ENCODE peak calls at places on chromosomes 12 and 14, in six cellular contexts. U is stimulated activated CD8-positive, alpha-beta memory T cell treated with anti-CD3 and anti-CD28 coated beads, Interleukin-4, amount 100 ng/mL, for 1 hour; Z is Calu3; G is activated T-cell treated with anti-CD3 and anti-CD28 coated beads for 48 hours; O is stomach; M is adrenal gland. W is an unnamed sample.

GRCh38 chr12:132537049-132537448 is 47.1 kb downstream of the FBRSL1 start:
- DNase-seq in Z (no peak), M (no peak), G (no peak), O (no peak), U (no peak), W (no peak)

GRCh38 chr12:113470871-113471618 is 626 bp downstream of the LHX5 start:
- DNase-seq in U (no peak), M (no peak), O (no peak), Z (no peak), G (no peak), W (peak)

GRCh38 chr14:22226381-22226780 is 362.6 kb downstream of the DAD1 start:
- DNase-seq in O (no peak), U (no peak), Z (peak), M (no peak), G (no peak), W (no peak)

GRCh38 chr12:14430394-14430986 is 65.0 kb downstream of the ATF7IP start:
- DNase-seq in U (no peak), M (no peak), Z (no peak), G (no peak), O (no peak), W (no peak)

GRCh38 chr14:91317381-91318313 is 73.1 kb upstream of the GPR68 start:
- DNase-seq in O (peak), G (peak), Z (peak), M (peak), U (peak), W (no peak)

GRCh38 chr12:132477009-132477702 is 12.8 kb upstream of the FBRSL1 start:
- DNase-seq in O (no peak), G (no peak), U (no peak), M (no peak), Z (no peak), W (no peak)

GRCh38 chr14:32635103-32635719 is 303.5 kb upstream of the NPAS3 start:
- DNase-seq in M (no peak), G (no peak), Z (no peak), O (no peak), U (no peak), W (no peak)

GRCh38 chr12:104478396-104479140 is 21.8 kb downstream of the CHST11 start:
- DNase-seq in O (no peak), G (no peak), Z (no peak), M (no peak), U (no peak), W (no peak)

GRCh38 chr14:72567226-72567625 is 326.7 kb downstream of the DPF3 start:
- DNase-seq in U (no peak), G (no peak), M (no peak), O (no peak), Z (no peak), W (no peak)

GRCh38 chr14:82075566-82075965 is 541.9 kb upstream of the SEL1L start:
- DNase-seq in Z (no peak), G (peak), U (no peak), M (peak), O (peak), W (no peak)

GRCh38 chr12:2652401-2653081 is 142.2 kb upstream of the FKBP4 start:
- DNase-seq in G (no peak), O (no peak), M (no peak), Z (no peak), U (no peak), W (no peak)

GRCh38 chr12:77925536-77926108 is 94.9 kb downstream of the NAV3 start:
- DNase-seq in O (peak), U (no peak), G (peak), Z (peak), M (peak), W (peak)

GRCh38 chr14:21090194-21090939 is 8.1 kb downstream of the ZNF219 start:
- DNase-seq in Z (no peak), G (no peak), U (no peak), O (no peak), M (peak), W (no peak)

GRCh38 chr14:70655110-70655826 is 13.6 kb downstream of the TTC9 start:
- DNase-seq in O (peak), M (no peak), U (peak), G (peak), Z (peak), W (peak)

GRCh38 chr12:69619050-69619449 is 8.3 kb upstream of the LRRC10 start:
- DNase-seq in G (no peak), M (no peak), U (no peak), Z (no peak), O (no peak), W (no peak)

GRCh38 chr14:83883732-83884131 is 1646.2 kb upstream of the FLRT2 start:
- DNase-seq in Z (no peak), M (no peak), U (no peak), O (no peak), G (no peak), W (no peak)

GRCh38 chr12:10849425-10849878 is at the start of gene PRR4:
- DNase-seq in U (no peak), O (no peak), Z (no peak), G (no peak), M (no peak), W (no peak)

GRCh38 chr12:53061404-53062010 is 11.6 kb downstream of the TNS2 start:
- DNase-seq in Z (peak), M (peak), U (no peak), O (peak), G (no peak), W (no peak)

GRCh38 chr12:94095618-94096017 is 52.8 kb upstream of the PLXNC1 start:
- DNase-seq in Z (no peak), O (no peak), U (no peak), G (no peak), M (no peak), W (no peak)

GRCh38 chr12:5176058-5176457 is 132.4 kb downstream of the KCNA5 start:
- DNase-seq in M (no peak), G (no peak), O (no peak), U (no peak), Z (no peak), W (no peak)

GRCh38 chr12:113727651-113728061 is 238.5 kb downstream of the RBM19 start:
- DNase-seq in M (no peak), Z (no peak), U (no peak), O (no peak), G (no peak), W (no peak)

GRCh38 chr14:61503167-61503801 is 181.9 kb downstream of the PRKCH start:
- DNase-seq in M (no peak), O (no peak), G (peak), U (peak), Z (no peak), W (no peak)

GRCh38 chr12:80936642-80937390 is 918 bp downstream of the LIN7A start:
- DNase-seq in M (peak), U (no peak), G (no peak), Z (peak), O (peak), W (no peak)

GRCh38 chr14:95514131-95515079 is 2.0 kb downstream of the SYNE3 start:
- DNase-seq in O (no peak), G (no peak), Z (no peak), U (no peak), M (peak), W (no peak)

GRCh38 chr12:29743801-29744200 is 39.9 kb downstream of the TMTC1 start:
- DNase-seq in G (no peak), O (no peak), Z (no peak), M (no peak), U (no peak), W (no peak)

GRCh38 chr14:85909581-85909980 is 379.6 kb downstream of the FLRT2 start:
- DNase-seq in O (no peak), M (no peak), U (no peak), Z (no peak), G (no peak), W (no peak)

GRCh38 chr12:57868870-57869609 is 22.5 kb upstream of the CTDSP2 start:
- DNase-seq in Z (no peak), G (no peak), M (no peak), U (no peak), O (no peak), W (no peak)

GRCh38 chr12:3262466-3262865 is 185.3 kb downstream of the TSPAN9 start:
- DNase-seq in Z (no peak), G (no peak), U (no peak), M (no peak), O (no peak), W (no peak)

GRCh38 chr14:105605501-105606304 is 79.3 kb downstream of the TMEM121 start:
- DNase-seq in Z (no peak), G (no peak), O (no peak), M (no peak), U (no peak), W (no peak)

GRCh38 chr14:93914278-93914677 is 12.9 kb upstream of the FAM181A start:
- DNase-seq in M (no peak), G (no peak), Z (no peak), O (no peak), U (no peak), W (no peak)

GRCh38 chr14:71647086-71647784 is 285.0 kb upstream of the RGS6 start:
- DNase-seq in Z (peak), G (no peak), O (peak), U (no peak), M (no peak), W (no peak)

GRCh38 chr14:68016243-68016914 is 196.8 kb downstream of the RAD51B start:
- DNase-seq in G (no peak), O (no peak), M (no peak), U (no peak), Z (no peak), W (no peak)

GRCh38 chr12:47717046-47717442 is 8.2 kb downstream of the ENDOU start:
- DNase-seq in Z (no peak), G (no peak), O (no peak), M (no peak), U (no peak), W (no peak)

GRCh38 chr14:71300474-71301359 is 393.5 kb downstream of the PCNX1 start:
- DNase-seq in G (no peak), M (no peak), Z (no peak), U (no peak), O (no peak), W (no peak)

GRCh38 chr12:82593143-82593542 is 93.6 kb upstream of the TMTC2 start:
- DNase-seq in G (no peak), Z (no peak), O (no peak), M (no peak), U (no peak), W (no peak)

GRCh38 chr14:19941668-19942067 is 11.0 kb downstream of the OR4K1 start:
- DNase-seq in Z (no peak), G (no peak), U (no peak), O (no peak), M (no peak), W (no peak)

GRCh38 chr14:96648506-96649326 is 146.5 kb downstream of the PAPOLA start:
- DNase-seq in O (peak), M (no peak), Z (no peak), G (no peak), U (no peak), W (no peak)

GRCh38 chr12:87960557-87960956 is 68.6 kb downstream of the C12orf50 start:
- DNase-seq in O (no peak), G (no peak), M (no peak), U (no peak), Z (no peak), W (no peak)

GRCh38 chr12:25323774-25324086 is 73.0 kb upstream of the KRAS start:
- DNase-seq in Z (no peak), G (no peak), U (no peak), M (no peak), O (no peak), W (no peak)

GRCh38 chr14:50941151-50941550 is 3.1 kb downstream of the PYGL start:
- DNase-seq in U (no peak), Z (no peak), G (no peak), M (no peak), O (no peak), W (no peak)